ENCODE peak calls at places on chromosomes 16 and 17, in nine cellular contexts. X is heart right ventricle, T is left lung, L is thoracic aorta, G is colonic mucosa, I is neural progenitor cell, Z is IMR-90, N is body of pancreas, W is A549. O is an unnamed sample.

GRCh38 chr16:56916571-56917403 is 15.2 kb upstream of the HERPUD1 start:
- DNase-seq in X (no peak), T (no peak), L (no peak), G (no peak), I (no peak), Z (no peak), N (no peak), W (no peak), O (no peak)

GRCh38 chr16:20268409-20268808 is 58.9 kb downstream of the GP2 start:
- DNase-seq in X (no peak), T (no peak), L (no peak), G (no peak), I (no peak), Z (no peak), N (no peak), W (no peak), O (no peak)

GRCh38 chr17:20922128-20922670 is 120.6 kb downstream of the USP22 start:
- DNase-seq in X (peak; percentile 18), T (no peak), L (no peak), G (no peak), I (no peak), Z (peak; percentile 52), N (no peak), W (peak; percentile 33), O (no peak)

GRCh38 chr16:11835891-11836652 is 15.3 kb downstream of the RSL1D1 start:
- DNase-seq in X (no peak), T (no peak), L (no peak), G (no peak), I (no peak), Z (peak; percentile 28), N (no peak), W (no peak), O (peak; percentile 39)

GRCh38 chr16:10598157-10598556 is 17.8 kb upstream of the EMP2 start:
- DNase-seq in X (peak; percentile 67), T (no peak), L (no peak), G (peak; percentile 92), I (no peak), Z (no peak), N (peak; percentile 18), W (no peak), O (no peak)

GRCh38 chr16:4015991-4016325 is 100.3 kb downstream of the ADCY9 start:
- DNase-seq in X (no peak), T (no peak), L (no peak), G (no peak), I (no peak), Z (no peak), N (no peak), W (no peak), O (no peak)

GRCh38 chr17:49549691-49550678 is 25.7 kb upstream of the NXPH3 start:
- DNase-seq in X (no peak), T (no peak), L (no peak), G (no peak), I (no peak), Z (no peak), N (no peak), W (no peak), O (no peak)

GRCh38 chr16:48182979-48183537 is 27.3 kb upstream of the ABCC12 start:
- DNase-seq in X (no peak), T (no peak), L (no peak), G (no peak), I (no peak), Z (no peak), N (no peak), W (no peak), O (no peak)

GRCh38 chr17:42577140-42577531 is 393 bp downstream of the PSMC3IP start:
- DNase-seq in X (no peak), T (no peak), L (no peak), G (no peak), I (no peak), Z (no peak), N (no peak), W (no peak), O (no peak)

GRCh38 chr17:72684405-72685020 is 408.0 kb downstream of the SLC39A11 start:
- DNase-seq in X (no peak), T (no peak), L (no peak), G (no peak), I (no peak), Z (no peak), N (no peak), W (peak; percentile 48), O (no peak)

GRCh38 chr17:59431606-59432005 is 100.2 kb downstream of the YPEL2 start:
- DNase-seq in X (no peak), T (no peak), L (no peak), G (no peak), I (no peak), Z (peak; percentile 43), N (no peak), W (no peak), O (no peak)

GRCh38 chr17:50487213-50488096 is 8.8 kb downstream of the RSAD1 start:
- DNase-seq in X (no peak), T (no peak), L (no peak), G (no peak), I (no peak), Z (peak; percentile 12), N (no peak), W (no peak), O (peak; percentile 78)

GRCh38 chr17:80981062-80981902 is 10.4 kb upstream of the CHMP6 start:
- DNase-seq in X (peak; percentile 24), T (no peak), L (no peak), G (no peak), I (peak; percentile 83), Z (no peak), N (no peak), W (no peak), O (no peak)

GRCh38 chr16:57635266-57636097 is 7.1 kb downstream of the ADGRG1 start:
- DNase-seq in X (no peak), T (no peak), L (no peak), G (peak; percentile 84), I (no peak), Z (no peak), N (peak; percentile 65), W (no peak), O (no peak)

DNA sequence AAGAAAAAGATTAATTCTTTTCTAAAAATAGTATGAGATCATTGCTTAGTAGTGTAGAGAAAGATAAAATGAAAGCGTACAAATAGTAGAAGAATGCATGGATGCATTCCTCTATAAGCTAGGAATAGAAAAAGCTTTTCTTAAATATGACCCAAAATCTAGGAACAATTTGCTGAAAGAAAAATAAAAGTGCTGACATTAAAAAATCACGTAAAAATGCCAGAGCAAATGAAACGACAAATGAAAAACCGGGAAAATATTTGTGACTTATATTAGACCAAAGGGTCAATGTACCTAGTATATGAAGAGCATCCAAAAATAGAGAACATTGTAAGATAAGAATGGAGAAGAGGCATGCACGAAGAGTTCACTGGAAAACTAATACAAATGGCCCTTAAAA is 149.5 kb upstream of the MON1B start:
- DNase-seq in X (no peak), T (no peak), L (no peak), G (no peak), I (no peak), Z (no peak), N (no peak), W (no peak), O (no peak)
- H3K4me1 ChIP-seq in X (no peaks in the 10 kb centered on the region), T (no peaks in the 10 kb centered on the region), L (no peaks in the 10 kb centered on the region), G (no peaks in the 10 kb centered on the region), I (no peaks in the 10 kb centered on the region), Z (no peaks in the 10 kb centered on the region), N (no peaks in the 10 kb centered on the region), W (no peaks in the 10 kb centered on the region), O (no peaks in the 10 kb centered on the region)

DNA sequence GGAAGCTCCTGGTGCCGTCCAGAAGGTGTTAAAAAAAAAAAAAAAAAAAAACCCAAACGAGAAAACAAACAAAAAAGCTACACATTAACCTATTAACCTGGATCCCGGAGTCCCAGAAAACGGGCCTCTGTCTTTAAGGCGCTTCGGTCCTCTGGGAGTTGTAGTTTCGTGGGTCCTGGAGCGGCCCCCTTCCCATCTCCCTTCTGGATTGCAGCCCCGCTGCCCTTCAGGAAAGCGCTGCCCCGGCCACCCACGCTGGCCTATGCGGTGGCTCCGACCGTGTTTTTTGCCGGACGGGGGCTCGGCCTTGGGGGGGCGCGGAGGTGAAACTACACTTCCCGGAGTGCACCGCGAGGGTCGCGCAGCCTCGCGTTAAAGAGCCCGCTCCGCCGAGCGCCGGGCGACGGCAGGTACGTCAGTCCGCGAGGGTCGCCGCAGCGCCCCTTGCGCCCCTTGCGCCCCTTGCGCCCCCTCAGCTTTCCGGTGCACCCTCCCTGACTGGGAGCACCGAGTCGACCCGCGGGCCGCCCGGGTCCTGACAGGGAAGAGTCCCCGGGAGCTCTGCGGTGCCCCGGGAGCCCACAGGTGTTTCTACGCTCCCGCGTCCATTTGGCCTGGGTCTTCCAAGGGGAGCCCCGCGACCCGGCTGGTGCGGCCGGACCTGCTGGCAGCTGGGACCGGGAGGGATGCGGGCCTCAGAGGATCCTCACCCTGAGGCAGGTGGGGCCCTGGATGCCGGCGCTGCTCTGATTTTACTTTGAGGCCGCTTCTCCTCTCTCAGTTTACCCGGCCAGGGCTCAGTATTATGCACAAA is at the start of gene FCSK:
- DNase-seq in X (peak; percentile 73), T (peak; percentile 69), L (no peak), G (peak; percentile 67), I (peak; percentile 96), Z (peak; percentile 60), N (peak; percentile 86), W (peak; percentile 75), O (peak; percentile 75)
- TF ChIP-seq CTCF in X (no peak), T (no peak), L (no peak), G (no peak), I (peak; percentile 61), Z (no peak), N (no peak), W (peak; percentile 13), O (no peak)

GRCh38 chr17:44965491-44966234 is 2.4 kb downstream of the C1QL1 start:
- DNase-seq in X (no peak), T (no peak), L (no peak), G (no peak), I (no peak), Z (no peak), N (no peak), W (no peak), O (no peak)

GRCh38 chr17:44967907-44968224 is 237 bp downstream of the C1QL1 start:
- DNase-seq in X (no peak), T (no peak), L (no peak), G (no peak), I (no peak), Z (no peak), N (no peak), W (no peak), O (no peak)

GRCh38 chr17:44966348-44967025 is 1.6 kb downstream of the C1QL1 start:
- DNase-seq in X (no peak), T (no peak), L (no peak), G (no peak), I (peak; percentile 24), Z (no peak), N (no peak), W (no peak), O (no peak)

GRCh38 chr17:44968225-44969143 is at the start of gene C1QL1:
- DNase-seq in X (peak; percentile 94), T (peak; percentile 90), L (peak; percentile 49), G (peak; percentile 92), I (peak; percentile 98), Z (peak; percentile 81), N (peak; percentile 93), W (peak; percentile 90), O (peak; percentile 31)

GRCh38 chr17:44967026-44967906 is 837 bp downstream of the C1QL1 start:
- DNase-seq in X (no peak), T (no peak), L (no peak), G (no peak), I (peak; percentile 34), Z (no peak), N (no peak), W (no peak), O (no peak)
- H3K4me1 ChIP-seq in X (peaks cover 35% of the 10 kb centered on the region), T (peaks cover 40% of the 10 kb centered on the region), L (peaks cover 14% of the 10 kb centered on the region), G (no peaks in the 10 kb centered on the region), I (peaks cover 28% of the 10 kb centered on the region), Z (peaks cover 5% of the 10 kb centered on the region), N (peaks cover 26% of the 10 kb centered on the region), W (peaks cover 25% of the 10 kb centered on the region), O (no peaks in the 10 kb centered on the region)

GRCh38 chr16:15482748-15483118 is 48.3 kb downstream of the BMERB1 start:
- DNase-seq in X (no peak), T (no peak), L (no peak), G (no peak), I (no peak), Z (no peak), N (no peak), W (no peak), O (no peak)
- TF ChIP-seq CTCF in X (no peak), T (no peak), L (no peak), G (no peak), I (no peak), Z (no peak), N (no peak), W (no peak), O (no peak)